ENCODE peak calls at places on chromosomes 12 and 14, in nine cellular contexts. One of them, this sample, is unnamed.

GRCh38 chr14:45198551-45198950 is 54.5 kb downstream of the MIS18BP1 start:
- DNase-seq in dorsolateral prefrontal cortex: no peak
- DNase-seq in T follicular helper cell: no peak
- DNase-seq in Right ventricle myocardium inferior: no peak
- DNase-seq in neural progenitor cell: no peak
- DNase-seq in EL: peak
- DNase-seq in uterus: no peak
- DNase-seq in prostate gland: peak
- DNase-seq in GF-D8: no peak
- DNase-seq in this sample: peak

GRCh38 chr14:32372154-32372553 is 43.1 kb downstream of the AKAP6 start:
- DNase-seq in neural progenitor cell: no peak
- DNase-seq in T follicular helper cell: no peak
- DNase-seq in uterus: no peak
- DNase-seq in EL: peak
- DNase-seq in Right ventricle myocardium inferior: no peak
- DNase-seq in prostate gland: no peak
- DNase-seq in dorsolateral prefrontal cortex: no peak
- DNase-seq in GF-D8: no peak
- DNase-seq in this sample: peak

GRCh38 chr14:61184117-61184516 is 97.0 kb downstream of the TMEM30B start:
- DNase-seq in T follicular helper cell: no peak
- DNase-seq in GF-D8: no peak
- DNase-seq in dorsolateral prefrontal cortex: no peak
- DNase-seq in neural progenitor cell: no peak
- DNase-seq in uterus: no peak
- DNase-seq in Right ventricle myocardium inferior: no peak
- DNase-seq in EL: peak
- DNase-seq in prostate gland: no peak
- DNase-seq in this sample: peak

GRCh38 chr12:68631177-68631576 is 20.5 kb downstream of the RAP1B start:
- DNase-seq in uterus: no peak
- DNase-seq in neural progenitor cell: no peak
- DNase-seq in prostate gland: no peak
- DNase-seq in dorsolateral prefrontal cortex: no peak
- DNase-seq in GF-D8: no peak
- DNase-seq in EL: peak
- DNase-seq in Right ventricle myocardium inferior: no peak
- DNase-seq in T follicular helper cell: no peak
- DNase-seq in this sample: no peak

GRCh38 chr12:92973614-92974013 is 44.5 kb upstream of the EEA1 start:
- DNase-seq in dorsolateral prefrontal cortex: no peak
- DNase-seq in uterus: no peak
- DNase-seq in prostate gland: no peak
- DNase-seq in GF-D8: no peak
- DNase-seq in T follicular helper cell: no peak
- DNase-seq in Right ventricle myocardium inferior: no peak
- DNase-seq in EL: peak
- DNase-seq in neural progenitor cell: no peak
- DNase-seq in this sample: peak

GRCh38 chr12:121791671-121792496 is 1.6 kb downstream of the RHOF start:
- DNase-seq in prostate gland: no peak
- DNase-seq in GF-D8: no peak
- DNase-seq in EL: no peak
- DNase-seq in uterus: no peak
- DNase-seq in T follicular helper cell: no peak
- DNase-seq in dorsolateral prefrontal cortex: no peak
- DNase-seq in neural progenitor cell: no peak
- DNase-seq in Right ventricle myocardium inferior: peak
- DNase-seq in this sample: no peak

GRCh38 chr12:96399081-96399918 is 939 bp downstream of the CDK17 start:
- DNase-seq in uterus: peak
- DNase-seq in T follicular helper cell: peak
- DNase-seq in GF-D8: peak
- DNase-seq in dorsolateral prefrontal cortex: peak
- DNase-seq in neural progenitor cell: peak
- DNase-seq in prostate gland: peak
- DNase-seq in Right ventricle myocardium inferior: peak
- DNase-seq in EL: peak
- DNase-seq in this sample: peak

GRCh38 chr12:62434504-62435336 is 31.9 kb upstream of the MON2 start:
- DNase-seq in Right ventricle myocardium inferior: peak
- DNase-seq in EL: peak
- DNase-seq in prostate gland: peak
- DNase-seq in GF-D8: no peak
- DNase-seq in T follicular helper cell: no peak
- DNase-seq in dorsolateral prefrontal cortex: no peak
- DNase-seq in uterus: no peak
- DNase-seq in neural progenitor cell: no peak
- DNase-seq in this sample: no peak

GRCh38 chr12:94175763-94176660 is 27.6 kb downstream of the PLXNC1 start:
- DNase-seq in uterus: no peak
- DNase-seq in prostate gland: no peak
- DNase-seq in GF-D8: peak
- DNase-seq in dorsolateral prefrontal cortex: no peak
- DNase-seq in neural progenitor cell: no peak
- DNase-seq in EL: peak
- DNase-seq in T follicular helper cell: no peak
- DNase-seq in Right ventricle myocardium inferior: no peak
- DNase-seq in this sample: no peak

GRCh38 chr12:9869307-9870161 is at the start of gene CLEC2B:
- DNase-seq in uterus: peak
- DNase-seq in Right ventricle myocardium inferior: peak
- DNase-seq in GF-D8: no peak
- DNase-seq in T follicular helper cell: no peak
- DNase-seq in neural progenitor cell: peak
- DNase-seq in dorsolateral prefrontal cortex: no peak
- DNase-seq in prostate gland: no peak
- DNase-seq in EL: peak
- DNase-seq in this sample: peak